ENCODE peak calls at places on chromosome 13, in seven cellular contexts. J is body of pancreas; E is neural crest cell; V is Daoy; W is stimulated activated CD8-positive, alpha-beta memory T cell treated with anti-CD3 and anti-CD28 coated beads, Interleukin-7, amount 100 ng/mL, for 1 hour; B is GDM1; R is HEK293T. L is an unnamed sample.

GRCh38 chr13:30978981-30979956 is 46.8 kb downstream of the TEX26 start:
- DNase-seq in R (peak; percentile 49), J (peak; percentile 42), E (peak; percentile 48), B (no peak), W (no peak), V (peak; percentile 21), L (peak; percentile 74)

GRCh38 chr13:110012102-110012739 is 225.8 kb upstream of the IRS2 start:
- DNase-seq in J (no peak), V (peak; percentile 75), E (no peak), W (no peak), B (no peak), R (no peak), L (no peak)

GRCh38 chr13:40613192-40613818 is 53.1 kb downstream of the FOXO1 start:
- DNase-seq in B (peak; percentile 69), R (peak; percentile 23), W (peak; percentile 17), J (peak; percentile 62), V (no peak), E (no peak), L (no peak)

GRCh38 chr13:53137777-53138176 is 109.2 kb downstream of the OLFM4 start:
- DNase-seq in J (no peak), E (no peak), B (no peak), W (no peak), R (no peak), V (peak; percentile 62), L (no peak)

GRCh38 chr13:51923983-51924539 is 62.3 kb downstream of the CCDC70 start:
- DNase-seq in R (peak; percentile 45), B (no peak), W (no peak), V (no peak), E (no peak), J (no peak), L (no peak)

GRCh38 chr13:36526897-36527296 is 94.6 kb downstream of the CCNA1 start:
- DNase-seq in E (no peak), R (no peak), V (no peak), B (no peak), J (no peak), W (no peak), L (no peak)

GRCh38 chr13:87678353-87678752 is 7.2 kb downstream of the SLITRK5 start:
- DNase-seq in B (no peak), W (no peak), E (no peak), V (no peak), J (no peak), R (no peak), L (no peak)

GRCh38 chr13:46137627-46138026 is 32.8 kb upstream of the CPB2 start:
- DNase-seq in V (no peak), B (no peak), W (no peak), R (no peak), J (no peak), E (no peak), L (no peak)

GRCh38 chr13:113351514-113352026 is 12.4 kb downstream of the GRTP1 start:
- DNase-seq in W (no peak), B (no peak), J (no peak), V (no peak), E (no peak), R (no peak), L (no peak)

GRCh38 chr13:44954210-44954609 is 35.1 kb downstream of the NUFIP1 start:
- DNase-seq in V (no peak), R (no peak), W (no peak), E (no peak), J (no peak), B (no peak), L (no peak)

GRCh38 chr13:43472344-43472743 is 314.4 kb downstream of the ENOX1 start:
- DNase-seq in E (no peak), W (no peak), V (no peak), B (no peak), J (no peak), R (no peak), L (no peak)

GRCh38 chr13:108947551-108948030 is 318.2 kb downstream of the MYO16 start:
- DNase-seq in E (no peak), V (no peak), J (peak; percentile 30), W (no peak), B (no peak), R (no peak), L (no peak)

GRCh38 chr13:29266743-29267142 is 328.7 kb downstream of the SLC7A1 start:
- DNase-seq in J (no peak), R (no peak), V (no peak), E (no peak), B (no peak), W (no peak), L (no peak)

GRCh38 chr13:36131215-36131930 is at the start of gene DCLK1:
- DNase-seq in J (peak; percentile 37), B (no peak), R (peak; percentile 41), E (peak; percentile 60), W (no peak), V (peak; percentile 79), L (peak; percentile 83)

GRCh38 chr13:51785592-51786424 is 18.2 kb downstream of the DHRS12 start:
- DNase-seq in R (peak; percentile 67), W (no peak), B (no peak), J (peak; percentile 78), V (peak; percentile 33), E (no peak), L (no peak)

GRCh38 chr13:42996584-42996983 is 4.5 kb upstream of the EPSTI1 start:
- DNase-seq in E (no peak), B (no peak), W (no peak), R (no peak), J (no peak), V (peak; percentile 22), L (no peak)

GRCh38 chr13:49627831-49628652 is at the start of gene ARL11:
- DNase-seq in B (peak; percentile 93), J (peak; percentile 32), E (no peak), R (no peak), W (peak; percentile 12), V (no peak), L (no peak)

GRCh38 chr13:23656637-23657036 is 86.4 kb downstream of the TNFRSF19 start:
- DNase-seq in B (peak; percentile 85), J (peak; percentile 34), W (no peak), R (no peak), E (no peak), V (peak; percentile 66), L (peak; percentile 5)

GRCh38 chr13:106589716-106590115 is 21.8 kb upstream of the ARGLU1 start:
- DNase-seq in B (no peak), V (no peak), E (no peak), W (no peak), R (no peak), J (no peak), L (no peak)

GRCh38 chr13:63287926-63288325 is 1872.3 kb upstream of the PCDH20 start:
- DNase-seq in W (no peak), R (no peak), J (no peak), V (no peak), E (no peak), B (no peak), L (no peak)

GRCh38 chr13:111961236-111961635 is 105.7 kb upstream of the SOX1 start:
- DNase-seq in V (no peak), E (no peak), R (no peak), J (no peak), W (no peak), B (no peak), L (no peak)

GRCh38 chr13:53010374-53011105 is 18.1 kb upstream of the OLFM4 start:
- DNase-seq in R (no peak), V (peak; percentile 59), E (no peak), W (no peak), J (peak; percentile 81), B (peak; percentile 40), L (no peak)

GRCh38 chr13:86193281-86193680 is 394.1 kb upstream of the SLITRK6 start:
- DNase-seq in W (no peak), E (no peak), R (peak; percentile 22), V (no peak), B (no peak), J (no peak), L (no peak)

GRCh38 chr13:113216165-113217056 is 7.0 kb downstream of the CUL4A start:
- DNase-seq in E (no peak), V (peak; percentile 64), B (no peak), R (peak; percentile 13), J (peak; percentile 76), W (no peak), L (peak; percentile 35)

GRCh38 chr13:46310066-46310465 is 77.0 kb downstream of the RUBCNL start:
- DNase-seq in V (no peak), R (no peak), W (no peak), B (no peak), E (no peak), J (no peak), L (no peak)

GRCh38 chr13:109162248-109163051 is 533.0 kb downstream of the MYO16 start:
- DNase-seq in R (no peak), B (peak; percentile 76), W (no peak), V (peak; percentile 23), J (no peak), E (no peak), L (no peak)

GRCh38 chr13:42478531-42479156 is 95.3 kb upstream of the TNFSF11 start:
- DNase-seq in W (no peak), J (no peak), E (no peak), R (peak; percentile 15), V (no peak), B (no peak), L (peak; percentile 14)

GRCh38 chr13:21443171-21443570 is 15.9 kb downstream of the ZDHHC20 start:
- DNase-seq in E (no peak), B (no peak), R (no peak), J (no peak), V (no peak), W (no peak), L (no peak)

GRCh38 chr13:98821372-98822237 is 69.1 kb upstream of the SLC15A1 start:
- DNase-seq in V (no peak), R (no peak), W (no peak), J (peak; percentile 33), E (no peak), B (no peak), L (no peak)

GRCh38 chr13:66794340-66795031 is 435.6 kb downstream of the PCDH9 start:
- DNase-seq in B (no peak), R (no peak), J (no peak), E (no peak), V (no peak), W (no peak), L (no peak)

GRCh38 chr13:45623516-45624090 is 8.1 kb upstream of the ERICH6B start:
- DNase-seq in W (no peak), V (peak; percentile 4), B (no peak), J (no peak), R (peak; percentile 53), E (no peak), L (peak; percentile 14)

GRCh38 chr13:33310245-33311038 is 24.9 kb upstream of the STARD13 start:
- DNase-seq in R (no peak), E (no peak), W (no peak), B (no peak), V (no peak), J (no peak), L (no peak)

GRCh38 chr13:29520671-29521070 is 74.8 kb downstream of the SLC7A1 start:
- DNase-seq in V (peak; percentile 70), R (no peak), J (no peak), B (no peak), W (no peak), E (no peak), L (no peak)

GRCh38 chr13:102642475-102642874 is 45.7 kb downstream of the TPP2 start:
- DNase-seq in B (no peak), W (no peak), R (no peak), J (peak; percentile 94), V (no peak), E (no peak), L (no peak)

GRCh38 chr13:76094645-76095044 is 458.5 kb downstream of the LMO7 start:
- DNase-seq in E (no peak), W (no peak), R (no peak), B (no peak), J (no peak), V (no peak), L (no peak)

GRCh38 chr13:98897706-98898105 is 80.2 kb downstream of the DOCK9 start:
- DNase-seq in R (no peak), W (no peak), V (no peak), B (no peak), E (no peak), J (no peak), L (no peak)

GRCh38 chr13:86601351-86601750 is 802.1 kb upstream of the SLITRK6 start:
- DNase-seq in J (no peak), V (peak; percentile 46), W (no peak), R (no peak), E (no peak), B (no peak), L (no peak)

GRCh38 chr13:30551194-30551593 is 66.5 kb upstream of the USPL1 start:
- DNase-seq in B (peak; percentile 50), R (peak; percentile 18), V (peak; percentile 8), W (no peak), J (peak; percentile 34), E (no peak), L (peak; percentile 45)

L was measured in NCI-H526 treated with DMSO at 0.1 percent for 48 hours.